ENCODE peak calls at places on chromosome 4, in six cellular contexts. D is NT2/D1; R is hippocampal formation; C is stimulated activated CD4-positive, alpha-beta T cell treated with anti-CD3 and anti-CD28 coated beads, Interleukin-4, amount 100 ng/mL, for 24 hours; W is naive thymus-derived CD8-positive, alpha-beta T cell; J is stromal cell of bone marrow. X is an unnamed sample.

GRCh38 chr4:174170091-174170490 is 113.4 kb downstream of the FBXO8 start:
- DNase-seq in D (no peak), W (no peak), J (no peak), R (no peak), C (no peak), X (no peak)

GRCh38 chr4:122700178-122700725 is 32.3 kb upstream of the BBS12 start:
- DNase-seq in W (no peak), D (no peak), J (no peak), C (no peak), R (no peak), X (no peak)

GRCh38 chr4:128566688-128567087 is 242.8 kb upstream of the JADE1 start:
- DNase-seq in W (no peak), C (no peak), J (no peak), D (no peak), R (no peak), X (no peak)

GRCh38 chr4:184007891-184008290 is 102.8 kb downstream of the STOX2 start:
- DNase-seq in J (no peak), R (no peak), D (no peak), W (no peak), C (no peak), X (no peak)

GRCh38 chr4:149896428-149896827 is 80.8 kb upstream of the IQCM start:
- DNase-seq in W (no peak), D (no peak), R (peak), C (no peak), J (peak), X (no peak)

GRCh38 chr4:173446416-173446815 is 47.5 kb upstream of the SCRG1 start:
- DNase-seq in D (no peak), R (no peak), W (no peak), J (no peak), C (no peak), X (no peak)

GRCh38 chr4:123064390-123064789 is 142.0 kb upstream of the NUDT6 start:
- DNase-seq in R (no peak), W (no peak), C (no peak), J (no peak), D (no peak), X (no peak)

GRCh38 chr4:169009281-169010124 is 552 bp downstream of the CBR4 start:
- DNase-seq in J (peak), D (peak), C (peak), R (peak), W (peak), X (peak)

GRCh38 chr4:144343143-144343755 is 202.7 kb upstream of the GYPA start:
- DNase-seq in D (no peak), J (no peak), W (no peak), R (no peak), C (no peak), X (no peak)

GRCh38 chr4:62320612-62321011 is 1120.5 kb downstream of the ADGRL3 start:
- DNase-seq in W (no peak), R (no peak), C (no peak), D (no peak), J (no peak), X (no peak)

GRCh38 chr4:52714597-52715254 is 36.5 kb downstream of the ERVMER34-1 start:
- DNase-seq in D (no peak), W (no peak), J (no peak), C (no peak), R (no peak), X (no peak)

GRCh38 chr4:21102667-21103066 is 402.4 kb downstream of the PACRGL start:
- DNase-seq in D (no peak), C (no peak), J (no peak), R (no peak), W (no peak), X (no peak)

GRCh38 chr4:23368081-23368697 is 521.7 kb downstream of the PPARGC1A start:
- DNase-seq in W (no peak), D (no peak), J (no peak), C (no peak), R (no peak), X (no peak)

GRCh38 chr4:150248181-150248580 is 169.9 kb downstream of the DCLK2 start:
- DNase-seq in D (no peak), J (no peak), C (no peak), W (no peak), R (no peak), X (no peak)

GRCh38 chr4:150368667-150369066 is 213.3 kb upstream of the MAB21L2 start:
- DNase-seq in R (no peak), C (no peak), W (no peak), J (no peak), D (no peak), X (no peak)

GRCh38 chr4:125316781-125317525 is 2.2 kb downstream of the FAT4 start:
- DNase-seq in D (no peak), W (no peak), C (no peak), J (peak), R (no peak), X (no peak)

GRCh38 chr4:180932365-180933001 is 1310.7 kb upstream of the TENM3 start:
- DNase-seq in W (no peak), C (no peak), R (no peak), D (no peak), J (no peak), X (no peak)

X was measured in effector CD8-positive, alpha-beta T cell.